ENCODE peak calls at places on chromosomes 1 and 21, in four cellular contexts. E, Z, X and B are unnamed samples.

GRCh38 chr1:214290399-214291037 is 9.6 kb downstream of the SMYD2 start:
- DNase-seq in E (no peak), Z (no peak), X (no peak), B (no peak)

GRCh38 chr1:178575611-178576331 is 62.9 kb downstream of the TEX35 start:
- DNase-seq in E (no peak), Z (no peak), X (no peak), B (no peak)

GRCh38 chr21:22575165-22575584 is 1577.0 kb downstream of the NCAM2 start:
- DNase-seq in E (no peak), Z (peak), X (peak), B (no peak)

GRCh38 chr1:156865865-156866678 is 5.4 kb downstream of the NTRK1 start:
- DNase-seq in E (no peak), Z (peak), X (no peak), B (no peak)

GRCh38 chr1:64502924-64503323 is 33.0 kb downstream of the CACHD1 start:
- DNase-seq in E (no peak), Z (no peak), X (no peak), B (no peak)

GRCh38 chr21:38768385-38769071 is 37.2 kb upstream of the ETS2 start:
- DNase-seq in E (no peak), Z (no peak), X (no peak), B (peak)

GRCh38 chr21:17003763-17004373 is 509.0 kb upstream of the CXADR start:
- DNase-seq in E (no peak), Z (no peak), X (no peak), B (no peak)

GRCh38 chr1:145707183-145707867 is at the start of gene PDZK1:
- DNase-seq in E (no peak), Z (no peak), X (no peak), B (no peak)

GRCh38 chr1:163561570-163562295 is 240.0 kb downstream of the NUF2 start:
- DNase-seq in E (no peak), Z (no peak), X (no peak), B (no peak)

GRCh38 chr1:24027838-24028468 is 47.8 kb upstream of the SRSF10 start:
- DNase-seq in E (no peak), Z (no peak), X (no peak), B (peak)

GRCh38 chr1:46948629-46949282 is 7.5 kb upstream of the CYP4A11 start:
- DNase-seq in E (no peak), Z (no peak), X (no peak), B (no peak)

GRCh38 chr1:234691567-234691966 is 81.6 kb upstream of the IRF2BP2 start:
- DNase-seq in E (no peak), Z (no peak), X (no peak), B (no peak)

GRCh38 chr1:228082260-228082974 is at the start of gene ARF1:
- DNase-seq in E (peak), Z (peak), X (peak), B (peak)

GRCh38 chr1:203271018-203271743 is 34.1 kb upstream of the BTG2 start:
- DNase-seq in E (no peak), Z (peak), X (no peak), B (no peak)

GRCh38 chr1:157240495-157241184 is 102.4 kb upstream of the ETV3 start:
- DNase-seq in E (no peak), Z (no peak), X (no peak), B (no peak)

GRCh38 chr1:189859385-189859977 is 618.2 kb downstream of the BRINP3 start:
- DNase-seq in E (no peak), Z (peak), X (peak), B (no peak)

GRCh38 chr1:17158961-17159360 is 39.7 kb upstream of the PADI2 start:
- DNase-seq in E (no peak), Z (no peak), X (no peak), B (no peak)

GRCh38 chr1:85975770-85976386 is 180.7 kb downstream of the COL24A1 start:
- DNase-seq in E (no peak), Z (no peak), X (no peak), B (no peak)

GRCh38 chr1:219927956-219928790 is at the start of gene SLC30A10:
- DNase-seq in E (no peak), Z (peak), X (peak), B (no peak)

GRCh38 chr1:206935491-206936067 is 10.7 kb downstream of the PIGR start:
- DNase-seq in E (no peak), Z (peak), X (peak), B (no peak)
- TF ChIP-seq CTCF in E (no peak), Z (peak), X (peak), B (peak)

DNA sequence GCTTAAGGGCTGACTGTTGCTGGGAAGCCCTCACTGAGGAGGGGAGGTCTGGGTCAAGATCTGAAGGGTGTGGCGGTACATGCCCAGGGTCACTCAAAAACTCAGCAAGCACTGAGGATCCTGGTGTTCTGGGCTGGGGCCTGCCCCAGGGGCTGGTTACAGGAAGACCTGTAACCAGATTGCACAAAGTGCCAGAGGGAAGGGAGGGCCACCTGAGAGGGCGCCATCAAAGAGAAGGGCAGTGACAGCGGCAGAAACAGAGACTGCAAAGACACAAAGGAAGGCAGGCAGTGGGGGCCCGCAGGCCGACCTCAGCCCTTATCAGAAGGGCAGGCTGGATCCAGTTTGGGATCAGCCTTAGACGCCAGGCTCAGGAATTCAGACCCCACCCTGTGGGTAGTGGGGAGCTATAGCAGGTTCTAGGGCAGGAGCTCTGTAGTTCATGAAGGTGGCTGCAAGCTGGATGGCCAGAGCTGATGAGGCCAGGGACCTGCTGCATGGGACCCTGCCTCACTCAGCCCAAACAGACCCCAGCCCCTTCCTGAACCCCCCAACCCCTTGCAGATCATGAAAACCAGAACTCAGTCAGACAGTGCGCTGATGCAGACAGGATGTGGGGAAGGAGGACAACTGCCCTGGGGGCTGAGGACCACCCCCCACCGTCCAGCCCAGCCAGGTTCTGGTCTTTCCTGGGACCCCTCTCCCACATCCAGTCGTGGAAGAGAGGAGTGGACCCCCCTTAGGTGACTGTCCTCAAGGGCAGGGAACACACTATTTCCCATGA is 3.9 kb downstream of the SH2D5 start:
- DNase-seq in E (no peak), Z (no peak), X (no peak), B (no peak)
- TF ChIP-seq CTCF in E (no peak), Z (no peak), X (no peak), B (no peak)

DNA sequence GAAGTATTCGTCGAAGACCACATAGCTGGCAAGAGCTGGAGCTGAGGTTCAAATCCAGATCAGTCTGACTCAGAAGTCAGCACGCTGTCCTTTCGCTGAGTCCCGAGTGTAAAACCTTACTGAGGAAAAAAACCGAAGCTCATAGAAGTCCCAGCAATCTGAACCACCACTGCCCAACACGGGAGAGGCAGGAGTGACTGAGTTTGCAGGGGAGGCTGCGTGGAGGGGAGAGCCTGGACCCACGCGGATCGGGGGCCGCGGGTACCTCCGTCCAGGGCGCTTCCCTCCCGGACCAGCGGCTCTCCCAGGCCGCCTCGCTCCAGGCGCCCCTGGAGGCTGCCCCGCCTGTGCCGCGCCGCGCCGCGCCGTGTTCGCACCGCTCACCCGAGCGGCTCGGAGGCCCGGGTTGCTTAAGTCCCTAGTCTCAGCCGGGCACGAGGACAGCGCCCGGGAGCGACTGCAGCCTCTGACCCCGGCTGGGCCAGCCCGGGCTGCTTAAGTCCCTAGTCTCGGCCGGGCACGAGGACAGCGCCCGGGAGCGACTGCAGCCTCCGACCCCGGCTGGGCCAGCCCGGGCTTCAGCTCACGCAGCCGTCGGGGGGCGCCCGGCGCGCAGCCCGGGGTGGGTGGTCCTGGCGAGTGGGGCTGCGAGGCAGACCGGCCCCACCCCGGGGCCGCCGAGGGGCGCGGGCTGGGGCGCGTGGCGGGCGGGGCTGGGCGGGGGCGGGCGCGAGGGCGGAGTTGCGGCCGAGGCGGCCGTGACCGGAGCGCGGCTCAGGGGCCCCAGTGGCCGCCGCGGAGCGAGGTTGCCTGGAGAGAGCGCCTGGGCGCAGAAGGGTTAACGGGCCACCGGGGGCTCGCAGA is at the start of gene ADAMTSL4:
- DNase-seq in E (no peak), Z (peak), X (peak), B (no peak)
- TF ChIP-seq CTCF in E (no peak), Z (no peak), X (no peak), B (no peak)

GRCh38 chr1:232893481-232894313 is 56.7 kb upstream of the NTPCR start:
- DNase-seq in E (no peak), Z (no peak), X (no peak), B (no peak)
- TF ChIP-seq CTCF in E (no peak), Z (no peak), X (no peak), B (no peak)

DNA sequence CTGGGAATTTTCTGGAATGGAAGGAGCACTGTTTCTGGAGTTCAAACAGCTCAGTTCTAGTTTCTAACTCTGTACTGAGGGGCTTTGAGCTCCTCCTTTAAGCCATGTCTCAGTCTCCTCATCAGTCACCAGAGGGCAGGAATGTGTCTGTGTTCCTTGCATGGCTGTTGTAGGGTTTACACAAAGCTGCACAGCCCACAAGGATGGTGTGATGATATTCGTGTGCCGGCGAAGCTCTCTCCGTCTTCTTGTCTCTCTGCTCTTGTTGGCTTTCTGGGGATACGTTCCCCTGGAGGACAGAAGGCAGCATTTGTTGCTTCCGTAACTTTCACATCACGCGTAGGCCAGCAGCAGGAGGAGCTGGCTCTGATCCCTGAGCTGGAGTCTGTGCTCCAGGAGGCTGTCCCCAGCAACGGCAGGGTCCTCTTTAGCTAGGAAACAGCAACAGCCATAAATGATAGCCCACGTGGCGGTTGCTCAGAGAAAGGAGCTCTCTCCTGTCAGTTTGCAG is 189.3 kb upstream of the VAMP3 start:
- DNase-seq in E (no peak), Z (no peak), X (peak), B (no peak)
- TF ChIP-seq CTCF in E (no peak), Z (no peak), X (no peak), B (no peak)

GRCh38 chr1:66334311-66334710 is 199.6 kb upstream of the SGIP1 start:
- DNase-seq in E (no peak), Z (no peak), X (no peak), B (no peak)

GRCh38 chr1:66332524-66332853 is 201.5 kb upstream of the SGIP1 start:
- DNase-seq in E (no peak), Z (no peak), X (no peak), B (no peak)

GRCh38 chr1:66333463-66334232 is 200.3 kb upstream of the SGIP1 start:
- DNase-seq in E (no peak), Z (no peak), X (no peak), B (no peak)

GRCh38 chr1:66330711-66331110 is 203.2 kb upstream of the SGIP1 start:
- DNase-seq in E (no peak), Z (no peak), X (no peak), B (no peak)

GRCh38 chr1:66331641-66332523 is 202.1 kb upstream of the SGIP1 start:
- DNase-seq in E (no peak), Z (no peak), X (peak), B (peak)
- TF ChIP-seq CTCF in E (peak), Z (no peak), X (peak), B (peak)

DNA sequence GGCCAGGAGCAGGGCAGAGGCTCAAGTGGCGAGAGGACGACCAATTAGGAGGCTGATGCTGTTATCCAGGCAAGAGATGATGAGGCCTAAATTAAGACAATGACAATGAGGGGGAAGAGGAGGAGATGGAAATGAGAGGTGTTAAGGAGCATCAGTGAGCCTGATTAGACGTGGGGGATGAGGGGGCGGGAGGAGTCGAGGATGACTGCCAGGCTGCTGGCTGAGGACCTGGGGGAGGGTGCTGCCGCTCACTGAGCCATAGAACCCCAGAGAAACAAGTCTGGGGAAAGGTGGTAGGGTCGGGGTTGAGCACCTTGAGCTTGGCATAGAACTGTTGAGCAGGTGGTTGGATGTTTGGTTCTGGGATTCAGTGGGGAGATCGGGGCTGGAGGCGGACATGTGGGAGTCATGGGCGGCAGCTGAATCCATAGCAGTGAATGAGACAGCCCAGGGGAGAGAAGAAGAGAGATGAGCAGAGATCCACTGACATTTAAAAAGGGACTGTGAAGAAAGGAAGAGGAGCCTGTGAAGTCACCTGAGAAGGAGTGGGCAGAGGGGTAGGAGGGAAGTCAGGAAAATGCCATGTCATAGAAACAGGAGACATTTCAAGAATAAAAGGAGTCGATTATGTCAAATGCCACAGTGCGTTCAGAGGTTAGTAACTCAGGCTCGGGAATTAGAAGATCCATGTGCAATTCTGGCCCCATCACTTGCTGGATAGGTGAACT is 28.5 kb downstream of the DLGAP3 start:
- DNase-seq in E (no peak), Z (no peak), X (no peak), B (no peak)
- TF ChIP-seq CTCF in E (no peak), Z (no peak), X (no peak), B (no peak)